ENCODE peak calls at places on chromosomes 2 and 18, in ten cellular contexts. F, G, K, I, J, Z, H, M, S and V are unnamed samples.

GRCh38 chr2:167292430-167293171 is 404.3 kb downstream of the XIRP2 start:
- DNase-seq in M (peak), F (peak), H (peak), K (peak), S (peak), J (peak), I (peak), G (peak), Z (peak), V (no peak)

GRCh38 chr18:63258749-63259580 is 60.6 kb downstream of the BCL2 start:
- DNase-seq in K (peak), G (no peak), I (no peak), H (no peak), J (no peak), Z (peak), S (no peak), F (peak), M (no peak), V (no peak)

GRCh38 chr2:43223412-43224040 is 2.9 kb downstream of the ZFP36L2 start:
- DNase-seq in M (peak), Z (no peak), K (no peak), G (no peak), S (peak), I (no peak), J (no peak), F (no peak), H (no peak), V (no peak)

GRCh38 chr2:71453404-71454220 is at the start of gene DYSF:
- DNase-seq in H (no peak), G (peak), S (no peak), I (peak), K (no peak), Z (peak), M (peak), J (no peak), F (no peak), V (no peak)

GRCh38 chr2:102446936-102447335 is 24.0 kb downstream of the IL18RAP start:
- DNase-seq in S (no peak), H (no peak), M (no peak), K (no peak), G (no peak), I (no peak), J (no peak), F (no peak), Z (no peak), V (no peak)

GRCh38 chr2:33607905-33608304 is 8.8 kb upstream of the FAM98A start:
- DNase-seq in S (no peak), I (no peak), M (no peak), Z (no peak), G (no peak), H (no peak), F (no peak), J (no peak), K (no peak), V (no peak)

GRCh38 chr2:37721219-37721600 is 49.8 kb upstream of the CDC42EP3 start:
- DNase-seq in K (no peak), Z (no peak), F (no peak), H (no peak), G (no peak), S (no peak), M (peak), I (no peak), J (no peak), V (no peak)

GRCh38 chr18:12652861-12653401 is 5.0 kb downstream of the SPIRE1 start:
- DNase-seq in H (no peak), J (peak), G (no peak), I (no peak), F (no peak), K (no peak), Z (no peak), M (peak), S (no peak), V (no peak)

GRCh38 chr18:70296289-70296688 is 7.4 kb downstream of the SOCS6 start:
- DNase-seq in S (no peak), F (no peak), I (no peak), Z (no peak), K (no peak), G (no peak), J (no peak), H (no peak), M (no peak), V (no peak)

GRCh38 chr2:80016166-80016565 is 288.4 kb downstream of the LRRTM1 start:
- DNase-seq in Z (no peak), K (no peak), M (no peak), G (no peak), S (no peak), H (no peak), J (peak), I (no peak), F (no peak), V (no peak)

GRCh38 chr2:144426981-144427479 is 92.9 kb downstream of the ZEB2 start:
- DNase-seq in I (no peak), F (no peak), J (no peak), S (peak), K (no peak), M (peak), G (peak), Z (no peak), H (peak), V (no peak)

GRCh38 chr18:61748024-61748423 is 144.8 kb downstream of the RNF152 start:
- DNase-seq in M (no peak), S (no peak), K (no peak), Z (no peak), H (no peak), G (no peak), I (no peak), J (no peak), F (no peak), V (no peak)

GRCh38 chr18:59996370-59996966 is 96.7 kb downstream of the PMAIP1 start:
- DNase-seq in I (peak), S (peak), J (no peak), F (peak), K (peak), Z (peak), G (no peak), H (peak), M (peak), V (no peak)

GRCh38 chr2:30527411-30527810 is 80.4 kb downstream of the LCLAT1 start:
- DNase-seq in H (no peak), Z (no peak), G (no peak), M (peak), J (no peak), S (no peak), F (no peak), K (no peak), I (no peak), V (no peak)

GRCh38 chr2:127864877-127865276 is 6.9 kb upstream of the POLR2D start:
- DNase-seq in I (peak), H (no peak), Z (no peak), F (no peak), M (peak), G (no peak), J (no peak), K (no peak), S (no peak), V (no peak)

GRCh38 chr2:99088017-99088416 is 53.5 kb upstream of the C2orf15 start:
- DNase-seq in I (no peak), M (no peak), J (no peak), S (no peak), K (no peak), G (no peak), F (no peak), H (no peak), Z (no peak), V (no peak)

GRCh38 chr2:40741532-40741931 is 289.6 kb upstream of the SLC8A1 start:
- DNase-seq in Z (no peak), I (no peak), J (no peak), K (no peak), M (no peak), H (no peak), G (no peak), S (no peak), F (no peak), V (no peak)

GRCh38 chr2:181972431-181973190 is 13.0 kb upstream of the PPP1R1C start:
- DNase-seq in G (no peak), Z (no peak), K (no peak), I (no peak), S (no peak), M (no peak), H (no peak), J (no peak), F (no peak), V (no peak)

GRCh38 chr18:9292047-9292446 is 42.5 kb upstream of the TWSG1 start:
- DNase-seq in G (no peak), J (no peak), I (no peak), K (no peak), S (no peak), Z (no peak), H (no peak), F (no peak), M (no peak), V (no peak)

GRCh38 chr18:3970929-3971328 is 484.2 kb downstream of the DLGAP1 start:
- DNase-seq in I (no peak), J (no peak), M (no peak), Z (peak), K (no peak), H (no peak), G (no peak), F (no peak), S (no peak), V (no peak)